ENCODE peak calls at places on chromosomes 13 and 19, in four cellular contexts. One of them, this sample, is unnamed. For H3K27me3, the result is how much of the 10 kb centered on the place peaks cover.

GRCh38 chr13:99827011-99827410 is 144.6 kb downstream of the ZIC5 start:
- DNase-seq in adrenal gland: no peak
- DNase-seq in prostate gland: no peak
- DNase-seq in AG04450: no peak
- DNase-seq in this sample: no peak

GRCh38 chr19:8722032-8722431 is 598 bp downstream of the OR2Z1 start:
- DNase-seq in prostate gland: no peak
- DNase-seq in adrenal gland: no peak
- DNase-seq in AG04450: no peak
- DNase-seq in this sample: no peak

GRCh38 chr19:57056972-57057371 is 62.8 kb upstream of the USP29 start:
- DNase-seq in adrenal gland: peak
- DNase-seq in AG04450: peak
- DNase-seq in prostate gland: no peak
- DNase-seq in this sample: peak

GRCh38 chr19:47587295-47587694 is 14.3 kb upstream of the ZNF541 start:
- DNase-seq in adrenal gland: peak
- DNase-seq in prostate gland: no peak
- DNase-seq in AG04450: no peak
- DNase-seq in this sample: no peak

GRCh38 chr13:80040977-80041310 is 300.0 kb downstream of the SPRY2 start:
- DNase-seq in AG04450: no peak
- DNase-seq in adrenal gland: no peak
- DNase-seq in prostate gland: no peak
- DNase-seq in this sample: no peak

GRCh38 chr19:50959731-50960500 is 7.1 kb upstream of the KLK5 start:
- DNase-seq in adrenal gland: no peak
- DNase-seq in prostate gland: no peak
- DNase-seq in AG04450: no peak
- DNase-seq in this sample: no peak

GRCh38 chr13:95624020-95624419 is 20.5 kb downstream of the DZIP1 start:
- DNase-seq in AG04450: no peak
- DNase-seq in adrenal gland: peak
- DNase-seq in prostate gland: no peak
- DNase-seq in this sample: no peak

GRCh38 chr19:39319892-39320168 is 833 bp downstream of the LRFN1 start:
- DNase-seq in adrenal gland: no peak
- DNase-seq in AG04450: no peak
- DNase-seq in prostate gland: no peak
- DNase-seq in this sample: no peak

GRCh38 chr19:42199440-42200115 is 17.9 kb downstream of the DEDD2 start:
- DNase-seq in prostate gland: peak
- DNase-seq in adrenal gland: no peak
- DNase-seq in AG04450: no peak
- DNase-seq in this sample: no peak

GRCh38 chr13:37138169-37138568 is 32.7 kb upstream of the CSNK1A1L start:
- DNase-seq in AG04450: no peak
- DNase-seq in adrenal gland: no peak
- DNase-seq in prostate gland: no peak
- DNase-seq in this sample: peak

GRCh38 chr13:49220035-49220855 is at the start of gene MLNR:
- DNase-seq in prostate gland: no peak
- DNase-seq in AG04450: no peak
- DNase-seq in adrenal gland: no peak
- DNase-seq in this sample: no peak

GRCh38 chr19:38055040-38055439 is 148.0 kb downstream of the SIPA1L3 start:
- DNase-seq in AG04450: no peak
- DNase-seq in prostate gland: no peak
- DNase-seq in adrenal gland: no peak
- DNase-seq in this sample: peak

GRCh38 chr19:29515706-29516357 is 10.0 kb upstream of the VSTM2B start:
- DNase-seq in prostate gland: no peak
- DNase-seq in adrenal gland: no peak
- DNase-seq in AG04450: no peak
- DNase-seq in this sample: no peak

GRCh38 chr19:19461671-19462622 is 53.4 kb downstream of the TSSK6 start:
- DNase-seq in adrenal gland: peak
- DNase-seq in prostate gland: peak
- DNase-seq in AG04450: no peak
- DNase-seq in this sample: peak

GRCh38 chr13:32901994-32902780 is 114.0 kb upstream of the KL start:
- DNase-seq in adrenal gland: no peak
- DNase-seq in prostate gland: no peak
- DNase-seq in AG04450: no peak
- DNase-seq in this sample: no peak

GRCh38 chr19:34359954-34360315 is 5.1 kb upstream of the GPI start:
- DNase-seq in AG04450: no peak
- DNase-seq in prostate gland: no peak
- DNase-seq in adrenal gland: no peak
- DNase-seq in this sample: no peak

GRCh38 chr13:113856716-113857065 is 7.2 kb downstream of the GAS6 start:
- DNase-seq in AG04450: no peak
- DNase-seq in prostate gland: no peak
- DNase-seq in adrenal gland: peak
- DNase-seq in this sample: no peak

GRCh38 chr13:50911051-50911690 is 1.6 kb downstream of the RNASEH2B start:
- DNase-seq in prostate gland: no peak
- DNase-seq in AG04450: no peak
- DNase-seq in adrenal gland: no peak
- DNase-seq in this sample: no peak

GRCh38 chr19:38444026-38444425 is 10.5 kb downstream of the RYR1 start:
- DNase-seq in adrenal gland: no peak
- DNase-seq in prostate gland: no peak
- DNase-seq in AG04450: no peak
- DNase-seq in this sample: no peak

GRCh38 chr19:16193466-16193865 is 4.2 kb upstream of the AP1M1 start:
- DNase-seq in prostate gland: no peak
- DNase-seq in AG04450: no peak
- DNase-seq in adrenal gland: no peak
- DNase-seq in this sample: no peak

GRCh38 chr19:42092350-42092749 is 16.4 kb downstream of the ZNF574 start:
- DNase-seq in prostate gland: no peak
- DNase-seq in adrenal gland: no peak
- DNase-seq in AG04450: no peak
- DNase-seq in this sample: peak

GRCh38 chr19:16142032-16142580 is 1.4 kb upstream of the HSH2D start:
- DNase-seq in prostate gland: no peak
- DNase-seq in adrenal gland: no peak
- DNase-seq in AG04450: no peak
- DNase-seq in this sample: no peak

GRCh38 chr19:7998081-7998480 is 7.4 kb downstream of the ELAVL1 start:
- DNase-seq in adrenal gland: no peak
- DNase-seq in prostate gland: no peak
- DNase-seq in AG04450: no peak
- DNase-seq in this sample: no peak

GRCh38 chr13:71619096-71619495 is 247.9 kb downstream of the DACH1 start:
- DNase-seq in adrenal gland: no peak
- DNase-seq in AG04450: no peak
- DNase-seq in prostate gland: no peak
- DNase-seq in this sample: no peak

GRCh38 chr19:17402982-17403855 is 2.2 kb downstream of the BST2 start:
- DNase-seq in AG04450: no peak
- DNase-seq in prostate gland: no peak
- DNase-seq in adrenal gland: peak
- DNase-seq in this sample: no peak

GRCh38 chr13:21894091-21894490 is 223.2 kb downstream of the FGF9 start:
- DNase-seq in adrenal gland: no peak
- DNase-seq in AG04450: no peak
- DNase-seq in prostate gland: no peak
- DNase-seq in this sample: no peak

GRCh38 chr13:55160911-55161310 is 1979.8 kb upstream of the PRR20A start:
- DNase-seq in prostate gland: no peak
- DNase-seq in adrenal gland: no peak
- DNase-seq in AG04450: no peak
- DNase-seq in this sample: peak

GRCh38 chr19:45401815-45402468 is 2.9 kb downstream of the PPP1R13L start:
- DNase-seq in AG04450: no peak
- DNase-seq in adrenal gland: no peak
- DNase-seq in prostate gland: no peak
- DNase-seq in this sample: no peak
- H3K4me3 ChIP-seq in AG04450: no peak
- H3K4me3 ChIP-seq in adrenal gland: no peak
- H3K4me3 ChIP-seq in prostate gland: no peak
- H3K4me3 ChIP-seq in this sample: no peak

DNA sequence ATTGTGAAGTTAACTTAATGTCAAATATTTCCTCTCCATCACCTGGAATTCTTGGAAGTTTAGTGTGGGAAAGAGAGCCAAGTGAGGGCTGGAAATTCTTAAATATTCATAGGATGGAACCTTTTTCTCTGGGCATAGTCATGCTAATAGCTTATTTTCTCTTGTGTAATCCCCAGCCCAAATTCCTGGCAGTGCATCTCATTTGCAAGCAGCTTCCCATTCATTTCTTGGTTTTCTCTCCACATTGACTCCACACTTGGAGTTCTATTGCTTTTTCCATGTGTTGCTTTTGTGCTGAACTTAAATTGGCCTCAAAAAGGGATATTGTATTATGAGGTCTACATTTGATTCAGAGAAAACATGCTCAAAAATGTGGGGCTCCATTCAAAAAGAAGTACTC is 2471.6 kb downstream of the PCDH9 start:
- DNase-seq in prostate gland: no peak
- DNase-seq in adrenal gland: no peak
- DNase-seq in AG04450: no peak
- DNase-seq in this sample: no peak
- H3K27ac ChIP-seq in prostate gland: no peak
- H3K27ac ChIP-seq in adrenal gland: no peak
- H3K27ac ChIP-seq in AG04450: no peak
- H3K27ac ChIP-seq in this sample: no peak

GRCh38 chr19:55750715-55751114 is 8.2 kb upstream of the RFPL4A start:
- DNase-seq in adrenal gland: no peak
- DNase-seq in AG04450: no peak
- DNase-seq in prostate gland: no peak
- DNase-seq in this sample: no peak
- H3K27me3 ChIP-seq in adrenal gland: under half
- H3K27me3 ChIP-seq in AG04450: under half
- H3K27me3 ChIP-seq in prostate gland: under half
- H3K27me3 ChIP-seq in this sample: under half

GRCh38 chr19:30927705-30928104 is 421.5 kb downstream of the TSHZ3 start:
- DNase-seq in prostate gland: no peak
- DNase-seq in adrenal gland: no peak
- DNase-seq in AG04450: no peak
- DNase-seq in this sample: no peak
- H3K4me3 ChIP-seq in prostate gland: no peak
- H3K4me3 ChIP-seq in adrenal gland: no peak
- H3K4me3 ChIP-seq in AG04450: no peak
- H3K4me3 ChIP-seq in this sample: no peak

DNA sequence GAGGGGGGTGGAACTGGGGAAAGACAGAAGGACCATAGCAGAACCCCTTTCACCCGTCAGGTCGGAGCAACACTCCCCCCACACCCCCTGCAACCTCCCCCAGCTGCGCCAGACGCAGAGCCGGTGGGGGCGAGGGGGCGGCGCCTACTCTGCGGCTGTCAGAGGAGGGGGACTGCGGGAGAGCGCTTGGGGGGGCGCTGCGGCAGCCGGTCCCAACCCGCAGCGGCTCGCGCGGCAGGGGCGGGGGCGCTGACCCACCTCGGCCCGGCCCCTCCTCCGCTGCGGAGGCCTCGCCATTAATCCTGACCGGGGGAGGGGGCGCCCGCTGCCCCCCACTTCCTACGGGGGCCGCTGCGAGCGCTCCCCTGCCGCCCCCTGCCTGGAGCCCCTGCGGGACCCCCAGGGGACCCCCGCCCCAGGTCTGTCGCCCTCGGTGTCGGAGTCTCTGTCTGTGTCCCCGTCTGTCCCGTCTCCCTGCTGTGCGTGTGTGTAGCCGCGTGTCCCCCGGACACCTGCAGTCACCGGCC is 7.9 kb upstream of the NFIC start:
- DNase-seq in prostate gland: no peak
- DNase-seq in adrenal gland: no peak
- DNase-seq in AG04450: no peak
- DNase-seq in this sample: no peak
- H3K27ac ChIP-seq in prostate gland: peak
- H3K27ac ChIP-seq in adrenal gland: peak
- H3K27ac ChIP-seq in AG04450: no peak
- H3K27ac ChIP-seq in this sample: no peak

GRCh38 chr19:10431254-10431942 is 11.1 kb downstream of the PDE4A start:
- DNase-seq in AG04450: no peak
- DNase-seq in adrenal gland: no peak
- DNase-seq in prostate gland: no peak
- DNase-seq in this sample: no peak

GRCh38 chr19:10430505-10431253 is 10.3 kb downstream of the PDE4A start:
- DNase-seq in prostate gland: peak
- DNase-seq in AG04450: no peak
- DNase-seq in adrenal gland: no peak
- DNase-seq in this sample: peak

GRCh38 chr19:10427169-10427568 is 6.8 kb downstream of the PDE4A start:
- DNase-seq in adrenal gland: no peak
- DNase-seq in prostate gland: no peak
- DNase-seq in AG04450: no peak
- DNase-seq in this sample: no peak

GRCh38 chr19:10431943-10432735 is 11.8 kb downstream of the PDE4A start:
- DNase-seq in AG04450: no peak
- DNase-seq in adrenal gland: peak
- DNase-seq in prostate gland: peak
- DNase-seq in this sample: peak

DNA sequence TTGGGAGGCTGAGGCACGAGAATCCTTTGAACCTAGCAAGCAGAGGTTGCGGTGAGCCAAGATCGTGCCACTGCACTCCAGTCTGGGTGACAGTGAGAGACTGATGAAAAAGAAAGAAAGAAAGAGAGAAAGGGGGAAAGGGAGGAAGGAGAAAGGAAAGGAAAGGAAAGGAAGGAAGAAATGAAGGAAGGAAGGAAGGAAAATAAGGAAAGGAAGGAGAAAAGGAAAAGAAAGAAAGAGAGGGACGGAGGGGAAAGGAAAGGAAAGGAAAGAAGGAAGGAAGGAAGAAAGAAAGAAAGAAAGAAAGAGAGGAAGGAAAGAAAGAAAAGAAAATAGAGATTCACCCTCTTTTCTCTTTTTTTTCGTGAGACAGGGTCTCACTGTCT is 8.7 kb downstream of the PDE4A start:
- DNase-seq in prostate gland: no peak
- DNase-seq in adrenal gland: no peak
- DNase-seq in AG04450: no peak
- DNase-seq in this sample: no peak
- H3K27me3 ChIP-seq in prostate gland: under half
- H3K27me3 ChIP-seq in adrenal gland: under half
- H3K27me3 ChIP-seq in AG04450: under half
- H3K27me3 ChIP-seq in this sample: under half